ENCODE peak calls at places on chromosomes 12 and 14, in six cellular contexts. Y, L, T, Z, V and R are unnamed samples.

GRCh38 chr12:15118946-15119345 is 102.3 kb downstream of the RERG start:
- DNase-seq in V (no peak), Z (no peak), T (no peak), Y (no peak), L (no peak), R (no peak)

GRCh38 chr14:54364555-54365415 is 32.0 kb upstream of the CDKN3 start:
- DNase-seq in V (no peak), Y (peak), T (no peak), L (no peak), Z (peak), R (no peak)

GRCh38 chr14:39229222-39229543 is 4.5 kb upstream of the MIA2 start:
- DNase-seq in T (no peak), Y (peak), L (no peak), Z (no peak), V (no peak), R (no peak)

GRCh38 chr12:121467638-121468403 is 67.9 kb downstream of the RNF34 start:
- DNase-seq in Y (no peak), V (no peak), Z (peak), T (no peak), L (peak), R (peak)

GRCh38 chr12:70031046-70031445 is 206.0 kb downstream of the MYRFL start:
- DNase-seq in V (no peak), Z (no peak), T (no peak), L (no peak), Y (no peak), R (peak)

GRCh38 chr12:124842073-124842749 is 21.5 kb downstream of the SCARB1 start:
- DNase-seq in L (no peak), Y (no peak), T (no peak), Z (no peak), V (no peak), R (no peak)

GRCh38 chr14:65019944-65020566 is 33.4 kb downstream of the FNTB start:
- DNase-seq in T (no peak), Z (peak), L (peak), V (peak), Y (peak), R (peak)

GRCh38 chr12:103423061-103423473 is 72.7 kb downstream of the C12orf42 start:
- DNase-seq in L (peak), Y (no peak), V (no peak), T (no peak), Z (no peak), R (no peak)

GRCh38 chr12:95701275-95701674 is 89.3 kb downstream of the NTN4 start:
- DNase-seq in Z (peak), L (no peak), Y (peak), T (no peak), V (no peak), R (no peak)

GRCh38 chr12:119258149-119258548 is 76.4 kb upstream of the CCDC60 start:
- DNase-seq in Y (no peak), T (no peak), Z (no peak), V (no peak), L (no peak), R (no peak)

GRCh38 chr12:2149091-2149490 is 96.3 kb downstream of the CACNA1C start:
- DNase-seq in L (no peak), Y (peak), T (no peak), Z (no peak), V (no peak), R (no peak)

GRCh38 chr12:2152134-2152533 is 99.3 kb downstream of the CACNA1C start:
- DNase-seq in Z (no peak), V (no peak), L (no peak), Y (no peak), T (no peak), R (no peak)

GRCh38 chr12:2154521-2154920 is 101.7 kb downstream of the CACNA1C start:
- DNase-seq in Y (no peak), T (no peak), V (no peak), L (no peak), Z (no peak), R (no peak)

GRCh38 chr12:2156333-2156732 is 103.5 kb downstream of the CACNA1C start:
- DNase-seq in Z (no peak), T (no peak), L (no peak), Y (peak), V (no peak), R (no peak)

DNA sequence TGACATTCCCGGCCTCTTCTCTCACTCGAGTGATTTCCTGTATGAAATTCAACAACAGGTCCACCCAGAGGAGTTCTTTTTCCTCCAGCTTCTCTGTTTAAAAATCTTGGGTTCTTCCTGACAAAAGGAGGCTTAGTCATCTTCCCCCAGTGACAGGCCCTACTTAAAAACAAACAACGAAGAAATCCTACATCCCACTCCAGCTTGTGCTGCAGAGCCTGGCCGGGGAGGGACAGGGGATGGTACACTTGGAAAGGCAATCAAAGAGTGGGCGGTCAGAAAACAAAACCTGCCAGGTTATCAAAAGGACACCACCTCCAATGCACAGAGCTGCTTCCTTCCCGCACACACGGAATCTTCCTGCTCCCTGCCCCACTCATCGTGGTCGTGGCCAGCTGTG is 101.3 kb downstream of the CACNA1C start:
- DNase-seq in Z (peak), T (no peak), Y (peak), L (no peak), V (no peak), R (no peak)
- H3K14ac ChIP-seq in Z (no peak), T (no peak), Y (peak), L (no peak), V (no peak), R (no peak)

DNA sequence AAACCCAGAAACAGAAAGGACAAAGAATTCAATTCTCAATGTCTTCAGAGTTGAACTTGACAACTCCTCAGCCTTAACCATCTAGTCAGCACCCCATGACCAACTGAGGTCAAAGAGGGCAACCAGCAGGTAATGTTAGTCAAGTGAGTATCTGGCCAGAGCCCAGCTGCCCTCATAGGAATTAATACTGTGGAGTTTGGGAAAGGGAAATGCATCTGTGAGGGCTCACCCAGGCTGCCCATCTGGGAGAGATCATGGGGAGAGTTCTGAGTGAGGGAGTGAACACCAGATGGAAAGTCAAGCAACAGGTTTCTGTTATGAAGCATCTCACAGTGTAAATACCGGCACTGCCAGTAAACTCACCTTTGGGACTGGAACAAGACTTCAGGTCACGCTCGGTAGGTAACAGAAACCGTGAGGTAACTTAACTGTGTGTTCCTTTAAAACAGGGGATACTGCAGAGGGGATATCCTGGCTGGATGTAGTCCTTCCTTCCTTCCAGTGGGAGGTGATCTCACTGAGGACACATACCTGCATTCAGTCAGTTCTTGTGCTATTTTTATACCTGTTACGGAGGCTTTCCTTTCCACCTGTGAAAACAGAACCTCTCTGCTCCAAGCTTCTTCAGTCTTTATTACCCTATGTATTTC is 94.4 kb downstream of the DAD1 start:
- DNase-seq in Z (no peak), L (no peak), V (no peak), Y (no peak), T (no peak), R (no peak)
- H3K4me2 ChIP-seq in Z (no peak), L (no peak), V (no peak), Y (no peak), T (no peak), R (no peak)

GRCh38 chr12:62512901-62513300 is 46.3 kb downstream of the MON2 start:
- DNase-seq in V (no peak), T (no peak), Z (no peak), L (no peak), Y (no peak), R (peak)
- H3K14ac ChIP-seq in V (no peak), T (no peak), Z (no peak), L (no peak), Y (no peak), R (no peak)

GRCh38 chr14:96514694-96515093 is 12.5 kb downstream of the PAPOLA start:
- DNase-seq in V (no peak), L (no peak), Y (no peak), Z (no peak), T (no peak), R (no peak)
- H3K4me2 ChIP-seq in V (no peak), L (no peak), Y (no peak), Z (no peak), T (no peak), R (no peak)

DNA sequence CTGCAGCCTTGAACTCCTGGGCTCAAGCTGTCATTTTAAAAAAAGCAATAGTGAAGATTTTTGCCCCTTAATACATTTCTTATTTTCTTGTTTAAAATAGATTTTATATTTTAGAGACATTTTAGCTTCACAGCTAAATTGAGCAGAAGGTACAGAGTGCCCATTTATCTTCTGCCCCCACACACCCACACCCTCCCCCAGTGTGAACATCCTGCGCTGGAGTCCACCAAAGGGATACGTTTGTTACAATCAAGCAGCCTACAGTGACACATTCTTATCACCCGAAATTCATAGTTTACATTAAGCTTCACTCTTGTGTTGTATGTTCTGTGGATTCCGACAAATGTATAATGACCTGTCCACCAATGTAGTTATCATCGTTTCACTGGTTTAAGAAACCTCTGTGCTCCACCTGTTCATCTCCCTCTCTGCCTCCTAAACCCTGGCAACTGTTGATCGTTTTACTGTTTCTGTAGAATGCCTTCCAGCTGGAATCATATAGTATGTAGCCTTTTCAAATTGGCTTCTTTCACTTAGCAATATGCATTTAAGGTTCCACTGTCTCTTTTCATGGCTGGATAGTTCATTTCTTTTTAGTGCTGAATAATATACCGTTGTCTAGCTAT is 91.0 kb upstream of the TRAF3 start:
- DNase-seq in L (no peak), T (no peak), V (no peak), Z (no peak), Y (no peak), R (no peak)
- H3K14ac ChIP-seq in L (no peak), T (no peak), V (no peak), Z (no peak), Y (no peak), R (no peak)

GRCh38 chr12:129938089-129938488 is 34.3 kb upstream of the TMEM132D start:
- DNase-seq in T (no peak), Z (no peak), Y (no peak), L (no peak), V (no peak), R (no peak)

DNA sequence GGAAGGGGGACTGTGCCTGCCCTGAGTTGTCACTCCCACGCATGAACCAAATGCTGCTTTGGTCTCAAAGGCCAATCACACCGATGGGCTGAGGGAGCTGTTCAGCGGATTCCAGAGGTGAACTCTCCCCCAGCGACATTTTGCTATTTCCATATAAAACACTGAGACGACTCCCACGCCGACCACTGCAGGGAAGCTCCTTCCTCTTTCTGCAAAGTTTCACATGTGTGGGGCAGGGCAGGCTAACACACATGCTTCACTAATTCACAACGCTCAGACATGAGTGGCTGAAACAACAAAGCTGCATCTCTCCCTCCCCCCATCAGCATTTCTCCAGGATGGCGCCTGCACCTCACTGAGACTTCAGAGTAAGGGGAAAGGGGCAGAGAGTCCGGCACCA is 37.8 kb upstream of the TMEM132D start:
- DNase-seq in T (no peak), Y (no peak), V (no peak), L (no peak), Z (no peak), R (no peak)
- H3K4me2 ChIP-seq in T (no peak), Y (no peak), V (no peak), L (no peak), Z (no peak), R (no peak)

DNA sequence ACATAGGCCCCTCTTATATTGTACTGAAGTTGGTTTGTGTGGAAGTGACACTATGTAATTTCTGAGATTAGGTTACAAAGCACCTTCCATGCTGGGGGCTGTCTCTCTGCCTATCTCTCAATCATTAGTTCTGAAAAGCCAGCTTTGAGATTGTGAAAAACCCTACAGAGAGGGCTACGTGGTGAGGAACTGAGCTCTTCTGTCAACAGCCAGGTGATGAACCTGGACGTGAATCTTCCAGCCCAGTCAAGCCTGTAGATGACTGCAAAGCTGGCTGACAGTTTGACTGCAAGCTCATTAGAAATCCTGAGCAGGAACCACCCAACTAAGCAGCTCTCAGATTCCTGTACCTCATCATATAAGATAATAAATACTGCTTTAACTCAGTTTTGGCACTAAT is 36.3 kb upstream of the BBS10 start:
- DNase-seq in L (no peak), Z (no peak), Y (no peak), V (no peak), T (no peak), R (no peak)
- H3K14ac ChIP-seq in L (no peak), Z (no peak), Y (no peak), V (no peak), T (no peak), R (no peak)

DNA sequence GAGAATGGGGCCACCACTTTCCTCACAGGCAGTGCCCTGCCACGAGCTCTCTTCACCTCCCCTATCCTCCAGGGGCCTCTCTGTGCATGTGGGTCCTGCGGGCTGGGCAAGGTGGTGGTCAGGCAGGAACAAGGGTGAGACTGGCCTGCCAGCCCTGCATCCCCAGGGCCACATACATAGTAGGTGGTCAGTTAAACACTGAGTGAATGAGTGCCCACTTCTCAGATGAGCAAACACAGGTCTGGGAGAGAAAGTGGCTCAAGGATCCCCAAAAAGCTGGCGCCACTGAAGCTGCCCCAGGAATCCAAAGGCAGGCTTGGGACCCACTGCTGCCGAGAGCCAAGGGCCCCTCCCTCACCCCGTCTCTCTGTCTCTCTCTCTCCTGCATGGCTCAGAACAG is 51.1 kb downstream of the CCNK start:
- DNase-seq in Y (no peak), T (no peak), Z (no peak), V (no peak), L (no peak), R (no peak)
- H3K4me2 ChIP-seq in Y (no peak), T (no peak), Z (no peak), V (no peak), L (no peak), R (no peak)

GRCh38 chr12:25121110-25121509 is 73.8 kb downstream of the DNAI7 start:
- DNase-seq in Y (no peak), V (no peak), L (no peak), Z (no peak), T (no peak), R (no peak)

GRCh38 chr12:25119020-25119419 is 75.9 kb downstream of the DNAI7 start:
- DNase-seq in Y (no peak), Z (no peak), V (no peak), T (no peak), L (no peak), R (no peak)

GRCh38 chr12:25123126-25123525 is 71.8 kb downstream of the DNAI7 start:
- DNase-seq in L (no peak), Z (no peak), V (no peak), T (no peak), Y (no peak), R (no peak)

GRCh38 chr12:25124493-25124892 is 70.5 kb downstream of the DNAI7 start:
- DNase-seq in L (no peak), Y (no peak), V (no peak), Z (no peak), T (no peak), R (no peak)

DNA sequence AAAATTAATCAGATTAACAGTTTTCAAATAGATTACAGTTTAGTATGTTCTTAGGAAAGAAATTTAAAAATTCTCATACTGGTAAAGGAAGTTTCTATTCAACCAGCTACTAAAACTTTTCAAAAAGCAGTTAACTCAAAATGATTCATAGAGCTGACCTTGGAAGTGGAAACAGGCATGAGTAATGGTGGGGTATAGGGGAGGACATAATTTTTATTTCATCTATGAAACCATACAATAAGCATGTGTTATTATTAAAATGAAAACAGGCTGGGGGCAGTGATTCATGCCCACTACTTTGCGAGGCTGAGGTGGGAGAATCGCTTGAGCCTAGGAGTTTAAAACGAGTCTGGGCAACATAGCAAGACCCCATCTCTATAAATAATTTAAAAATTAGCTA is 73.0 kb downstream of the DNAI7 start:
- DNase-seq in T (no peak), Y (peak), L (no peak), V (no peak), Z (no peak), R (no peak)
- H3K14ac ChIP-seq in T (no peak), Y (no peak), L (no peak), V (no peak), Z (no peak), R (no peak)

DNA sequence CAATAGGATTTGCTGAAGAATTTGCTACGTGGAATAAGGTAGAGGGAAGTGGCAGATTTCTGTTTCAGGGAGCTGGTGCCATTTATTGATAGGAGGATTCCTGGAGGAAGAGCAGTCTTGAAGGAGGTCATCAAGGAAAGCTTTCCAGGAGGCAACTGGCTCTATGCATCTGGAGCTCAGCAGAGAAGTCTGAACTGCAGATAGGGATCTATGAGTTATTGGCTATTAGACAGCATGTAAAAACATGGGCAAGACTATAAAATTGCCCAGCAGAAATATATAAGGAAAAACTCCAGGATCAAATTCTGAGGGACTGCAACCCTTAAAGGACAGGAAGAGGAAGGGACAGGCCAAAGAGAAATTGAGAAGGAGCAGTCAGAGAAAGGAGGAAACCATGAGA is 8.9 kb upstream of the RAP1B start:
- DNase-seq in Z (no peak), T (no peak), V (no peak), L (no peak), Y (no peak), R (no peak)
- H3K4me2 ChIP-seq in Z (no peak), T (no peak), V (no peak), L (no peak), Y (peak), R (no peak)